ENCODE peak calls at places on chromosomes 3 and 15, in five cellular contexts. One of them, this sample, is unnamed.

GRCh38 chr3:170740726-170741591 is 129.0 kb downstream of the RPL22L1 start:
- DNase-seq in AG09309: peak
- DNase-seq in A673: peak
- DNase-seq in brain microvascular endothelial cell: peak
- DNase-seq in CD4-positive, alpha-beta memory T cell: no peak
- DNase-seq in this sample: no peak

GRCh38 chr15:77831989-77832388 is 199.3 kb upstream of the LINGO1 start:
- DNase-seq in A673: no peak
- DNase-seq in AG09309: no peak
- DNase-seq in CD4-positive, alpha-beta memory T cell: no peak
- DNase-seq in brain microvascular endothelial cell: no peak
- DNase-seq in this sample: no peak

GRCh38 chr3:192802957-192803899 is 75.9 kb upstream of the FGF12 start:
- DNase-seq in brain microvascular endothelial cell: peak
- DNase-seq in AG09309: peak
- DNase-seq in CD4-positive, alpha-beta memory T cell: no peak
- DNase-seq in A673: peak
- DNase-seq in this sample: peak

GRCh38 chr3:72745146-72745976 is 102.9 kb downstream of the SHQ1 start:
- DNase-seq in AG09309: no peak
- DNase-seq in CD4-positive, alpha-beta memory T cell: no peak
- DNase-seq in A673: no peak
- DNase-seq in brain microvascular endothelial cell: peak
- DNase-seq in this sample: no peak

GRCh38 chr3:132134611-132135010 is 99.8 kb upstream of the CPNE4 start:
- DNase-seq in AG09309: peak
- DNase-seq in CD4-positive, alpha-beta memory T cell: no peak
- DNase-seq in A673: no peak
- DNase-seq in brain microvascular endothelial cell: peak
- DNase-seq in this sample: peak

GRCh38 chr3:86695752-86696151 is 295.2 kb downstream of the VGLL3 start:
- DNase-seq in brain microvascular endothelial cell: no peak
- DNase-seq in A673: no peak
- DNase-seq in AG09309: no peak
- DNase-seq in CD4-positive, alpha-beta memory T cell: no peak
- DNase-seq in this sample: no peak

GRCh38 chr3:127747751-127748521 is 74.4 kb downstream of the MGLL start:
- DNase-seq in CD4-positive, alpha-beta memory T cell: no peak
- DNase-seq in AG09309: peak
- DNase-seq in A673: no peak
- DNase-seq in brain microvascular endothelial cell: peak
- DNase-seq in this sample: peak

GRCh38 chr3:49411550-49411967 is 217 bp downstream of the RHOA start:
- DNase-seq in CD4-positive, alpha-beta memory T cell: no peak
- DNase-seq in AG09309: no peak
- DNase-seq in A673: no peak
- DNase-seq in brain microvascular endothelial cell: no peak
- DNase-seq in this sample: no peak

GRCh38 chr3:41363830-41364523 is 164.7 kb downstream of the CTNNB1 start:
- DNase-seq in brain microvascular endothelial cell: no peak
- DNase-seq in CD4-positive, alpha-beta memory T cell: no peak
- DNase-seq in AG09309: no peak
- DNase-seq in A673: no peak
- DNase-seq in this sample: no peak

GRCh38 chr15:96362001-96362758 is 31.7 kb downstream of the NR2F2 start:
- DNase-seq in AG09309: no peak
- DNase-seq in CD4-positive, alpha-beta memory T cell: no peak
- DNase-seq in A673: no peak
- DNase-seq in brain microvascular endothelial cell: no peak
- DNase-seq in this sample: no peak

GRCh38 chr3:43753743-43754142 is 63.0 kb downstream of the ABHD5 start:
- DNase-seq in A673: peak
- DNase-seq in brain microvascular endothelial cell: peak
- DNase-seq in CD4-positive, alpha-beta memory T cell: no peak
- DNase-seq in AG09309: no peak
- DNase-seq in this sample: no peak

GRCh38 chr3:63905731-63906620 is 6.2 kb downstream of the SCAANT1 start:
- DNase-seq in CD4-positive, alpha-beta memory T cell: no peak
- DNase-seq in brain microvascular endothelial cell: no peak
- DNase-seq in AG09309: no peak
- DNase-seq in A673: no peak
- DNase-seq in this sample: no peak

GRCh38 chr3:9229325-9229724 is 20.1 kb downstream of the SRGAP3 start:
- DNase-seq in CD4-positive, alpha-beta memory T cell: no peak
- DNase-seq in brain microvascular endothelial cell: no peak
- DNase-seq in A673: no peak
- DNase-seq in AG09309: no peak
- DNase-seq in this sample: no peak

GRCh38 chr3:34881026-34881425 is 758.3 kb upstream of the ARPP21 start:
- DNase-seq in A673: no peak
- DNase-seq in AG09309: no peak
- DNase-seq in brain microvascular endothelial cell: no peak
- DNase-seq in CD4-positive, alpha-beta memory T cell: no peak
- DNase-seq in this sample: no peak

GRCh38 chr3:177013681-177014280 is 183.5 kb downstream of the TBL1XR1 start:
- DNase-seq in AG09309: no peak
- DNase-seq in A673: no peak
- DNase-seq in CD4-positive, alpha-beta memory T cell: no peak
- DNase-seq in brain microvascular endothelial cell: no peak
- DNase-seq in this sample: no peak

GRCh38 chr15:62068071-62068786 is 1.5 kb downstream of the C2CD4A start:
- DNase-seq in CD4-positive, alpha-beta memory T cell: no peak
- DNase-seq in A673: peak
- DNase-seq in brain microvascular endothelial cell: no peak
- DNase-seq in AG09309: no peak
- DNase-seq in this sample: no peak

GRCh38 chr3:64133991-64134390 is 91.3 kb downstream of the PRICKLE2 start:
- DNase-seq in CD4-positive, alpha-beta memory T cell: no peak
- DNase-seq in brain microvascular endothelial cell: no peak
- DNase-seq in AG09309: no peak
- DNase-seq in A673: no peak
- DNase-seq in this sample: no peak

GRCh38 chr3:71962561-71963240 is 177.8 kb upstream of the PROK2 start:
- DNase-seq in CD4-positive, alpha-beta memory T cell: no peak
- DNase-seq in brain microvascular endothelial cell: no peak
- DNase-seq in AG09309: no peak
- DNase-seq in A673: no peak
- DNase-seq in this sample: no peak

GRCh38 chr15:60804986-60805949 is 326.3 kb upstream of the ICE2 start:
- DNase-seq in AG09309: peak
- DNase-seq in CD4-positive, alpha-beta memory T cell: no peak
- DNase-seq in A673: peak
- DNase-seq in brain microvascular endothelial cell: peak
- DNase-seq in this sample: peak

GRCh38 chr3:172065534-172065933 is 26.2 kb downstream of the FNDC3B start:
- DNase-seq in A673: peak
- DNase-seq in brain microvascular endothelial cell: peak
- DNase-seq in CD4-positive, alpha-beta memory T cell: no peak
- DNase-seq in AG09309: no peak
- DNase-seq in this sample: no peak

GRCh38 chr3:55481918-55482495 is 5.1 kb downstream of the WNT5A start:
- DNase-seq in brain microvascular endothelial cell: peak
- DNase-seq in A673: no peak
- DNase-seq in CD4-positive, alpha-beta memory T cell: no peak
- DNase-seq in AG09309: no peak
- DNase-seq in this sample: no peak

GRCh38 chr15:83064859-83065258 is 2.2 kb downstream of the BTBD1 start:
- DNase-seq in A673: no peak
- DNase-seq in AG09309: no peak
- DNase-seq in brain microvascular endothelial cell: no peak
- DNase-seq in CD4-positive, alpha-beta memory T cell: no peak
- DNase-seq in this sample: no peak

GRCh38 chr3:111732248-111732879 is 126.7 kb upstream of the PHLDB2 start:
- DNase-seq in AG09309: no peak
- DNase-seq in A673: no peak
- DNase-seq in brain microvascular endothelial cell: no peak
- DNase-seq in CD4-positive, alpha-beta memory T cell: no peak
- DNase-seq in this sample: no peak

GRCh38 chr3:118810499-118811035 is 224.1 kb downstream of the IGSF11 start:
- DNase-seq in CD4-positive, alpha-beta memory T cell: peak
- DNase-seq in AG09309: no peak
- DNase-seq in A673: no peak
- DNase-seq in brain microvascular endothelial cell: no peak
- DNase-seq in this sample: no peak

GRCh38 chr3:27279153-27279552 is 90.0 kb downstream of the NEK10 start:
- DNase-seq in brain microvascular endothelial cell: peak
- DNase-seq in AG09309: no peak
- DNase-seq in A673: peak
- DNase-seq in CD4-positive, alpha-beta memory T cell: no peak
- DNase-seq in this sample: no peak

GRCh38 chr15:78358114-78358513 is 18.0 kb downstream of the CRABP1 start:
- DNase-seq in brain microvascular endothelial cell: peak
- DNase-seq in CD4-positive, alpha-beta memory T cell: no peak
- DNase-seq in AG09309: no peak
- DNase-seq in A673: no peak
- DNase-seq in this sample: no peak

GRCh38 chr3:180391001-180391400 is 211.0 kb upstream of the TTC14 start:
- DNase-seq in brain microvascular endothelial cell: no peak
- DNase-seq in CD4-positive, alpha-beta memory T cell: no peak
- DNase-seq in A673: no peak
- DNase-seq in AG09309: no peak
- DNase-seq in this sample: no peak

GRCh38 chr3:195893121-195893449 is 15.3 kb downstream of the TNK2 start:
- DNase-seq in CD4-positive, alpha-beta memory T cell: no peak
- DNase-seq in brain microvascular endothelial cell: no peak
- DNase-seq in A673: no peak
- DNase-seq in AG09309: no peak
- DNase-seq in this sample: no peak
- H3K4me3 ChIP-seq in CD4-positive, alpha-beta memory T cell: no peak
- H3K4me3 ChIP-seq in brain microvascular endothelial cell: no peak
- H3K4me3 ChIP-seq in A673: no peak
- H3K4me3 ChIP-seq in AG09309: no peak
- H3K4me3 ChIP-seq in this sample: peak

GRCh38 chr3:58164916-58165821 is 45.6 kb downstream of the DNASE1L3 start:
- DNase-seq in A673: no peak
- DNase-seq in CD4-positive, alpha-beta memory T cell: no peak
- DNase-seq in AG09309: no peak
- DNase-seq in brain microvascular endothelial cell: no peak
- DNase-seq in this sample: no peak

GRCh38 chr3:58170376-58170775 is 40.4 kb downstream of the DNASE1L3 start:
- DNase-seq in brain microvascular endothelial cell: no peak
- DNase-seq in AG09309: no peak
- DNase-seq in CD4-positive, alpha-beta memory T cell: no peak
- DNase-seq in A673: no peak
- DNase-seq in this sample: no peak

GRCh38 chr3:58169371-58169770 is 41.4 kb downstream of the DNASE1L3 start:
- DNase-seq in CD4-positive, alpha-beta memory T cell: no peak
- DNase-seq in AG09309: no peak
- DNase-seq in brain microvascular endothelial cell: no peak
- DNase-seq in A673: no peak
- DNase-seq in this sample: no peak

GRCh38 chr3:58168498-58168897 is 42.3 kb downstream of the DNASE1L3 start:
- DNase-seq in A673: no peak
- DNase-seq in CD4-positive, alpha-beta memory T cell: no peak
- DNase-seq in AG09309: no peak
- DNase-seq in brain microvascular endothelial cell: no peak
- DNase-seq in this sample: no peak

DNA sequence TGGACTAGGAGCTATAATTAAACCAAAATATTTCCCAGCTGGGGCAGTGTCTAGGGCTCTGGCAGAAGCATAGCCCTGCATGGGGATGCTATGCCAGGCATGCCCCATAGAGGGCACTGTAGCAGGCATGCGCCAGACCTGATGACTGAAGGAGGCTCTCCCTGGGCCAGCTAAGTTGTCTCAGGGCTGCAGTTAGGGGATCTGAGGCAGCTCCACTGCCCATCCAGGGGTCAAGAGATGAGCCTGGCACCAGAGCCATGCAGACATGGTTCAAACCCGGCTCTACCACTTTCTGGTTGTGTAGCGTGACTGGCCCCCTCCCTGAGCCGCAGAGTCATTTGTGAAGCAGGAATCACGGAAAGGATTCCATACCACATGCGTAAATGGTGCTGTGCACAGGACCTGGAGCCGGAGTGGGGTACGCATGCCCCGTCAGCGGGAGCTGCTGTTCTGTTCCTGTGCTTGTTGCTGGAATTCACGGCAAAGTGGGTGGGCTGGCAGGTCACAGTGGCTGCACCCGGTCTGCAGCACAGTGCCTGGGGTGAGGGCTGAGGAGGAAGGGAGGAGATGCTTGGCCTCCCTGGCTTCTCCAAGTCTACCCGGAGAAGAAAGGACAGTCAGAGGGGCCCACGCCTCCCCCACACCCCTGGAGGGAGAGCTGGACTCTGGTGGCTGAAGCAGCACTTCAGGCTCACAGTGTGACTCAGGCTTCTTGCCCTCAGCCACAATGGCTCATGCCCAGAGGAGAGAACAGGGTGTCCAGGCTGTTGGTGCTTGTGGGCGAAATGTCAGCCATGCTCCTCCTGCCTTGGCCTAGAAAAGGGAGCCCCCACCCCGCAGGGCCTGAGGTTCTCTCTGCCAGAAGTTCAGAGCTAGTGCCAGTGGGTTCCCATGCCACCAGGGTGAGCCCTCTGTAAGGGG is 43.1 kb downstream of the DNASE1L3 start:
- DNase-seq in CD4-positive, alpha-beta memory T cell: peak
- DNase-seq in brain microvascular endothelial cell: peak
- DNase-seq in A673: peak
- DNase-seq in AG09309: no peak
- DNase-seq in this sample: no peak
- H3K4me3 ChIP-seq in CD4-positive, alpha-beta memory T cell: no peak
- H3K4me3 ChIP-seq in brain microvascular endothelial cell: no peak
- H3K4me3 ChIP-seq in A673: no peak
- H3K4me3 ChIP-seq in AG09309: no peak
- H3K4me3 ChIP-seq in this sample: no peak

DNA sequence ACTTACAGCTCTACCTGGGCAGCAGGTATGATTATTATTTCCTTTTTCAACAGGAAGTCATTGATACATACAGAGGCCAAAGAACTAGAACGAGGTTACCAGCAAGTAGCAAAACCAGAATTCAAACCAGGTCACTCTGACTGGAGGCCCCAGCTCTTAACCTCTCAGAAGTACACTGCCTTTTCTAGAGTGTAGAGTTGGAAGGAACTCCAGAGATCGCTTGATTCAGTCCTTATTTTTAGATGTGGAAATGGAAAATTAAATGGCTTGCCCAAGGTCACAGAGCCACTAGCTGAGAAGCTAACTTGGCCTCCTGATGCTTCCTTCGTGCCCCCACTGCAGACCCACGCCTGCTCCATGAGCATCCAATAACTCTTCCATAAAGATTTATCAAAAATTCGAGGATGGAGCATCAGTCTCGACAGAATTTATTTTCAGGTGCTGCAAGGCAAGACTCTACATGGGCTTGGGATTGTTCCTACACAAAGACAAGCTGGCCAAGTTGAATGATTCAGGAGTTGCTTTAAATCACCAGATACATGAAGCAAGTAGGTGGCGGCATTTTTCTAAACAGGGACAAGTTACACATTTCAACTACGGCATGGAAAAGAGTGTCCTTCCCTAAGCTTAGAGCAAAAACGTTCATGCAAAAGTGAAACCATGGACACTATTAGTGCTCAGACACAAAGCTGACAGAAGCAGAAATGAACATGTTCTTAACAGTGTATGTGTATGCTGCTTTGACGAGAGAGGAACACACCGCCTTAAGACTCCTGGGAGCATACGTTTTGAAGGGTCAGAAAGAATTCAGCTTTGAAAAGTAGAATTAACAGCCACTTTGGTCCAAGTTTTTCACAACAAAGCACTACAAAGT is 235.7 kb downstream of the THRB start:
- DNase-seq in AG09309: no peak
- DNase-seq in brain microvascular endothelial cell: no peak
- DNase-seq in CD4-positive, alpha-beta memory T cell: no peak
- DNase-seq in A673: no peak
- DNase-seq in this sample: no peak
- H3K4me3 ChIP-seq in AG09309: no peak
- H3K4me3 ChIP-seq in brain microvascular endothelial cell: no peak
- H3K4me3 ChIP-seq in CD4-positive, alpha-beta memory T cell: no peak
- H3K4me3 ChIP-seq in A673: no peak
- H3K4me3 ChIP-seq in this sample: no peak

GRCh38 chr15:31467361-31467760 is 140.7 kb downstream of the KLF13 start:
- DNase-seq in brain microvascular endothelial cell: no peak
- DNase-seq in AG09309: no peak
- DNase-seq in A673: no peak
- DNase-seq in CD4-positive, alpha-beta memory T cell: no peak
- DNase-seq in this sample: no peak
- H3K4me3 ChIP-seq in brain microvascular endothelial cell: no peak
- H3K4me3 ChIP-seq in AG09309: no peak
- H3K4me3 ChIP-seq in A673: no peak
- H3K4me3 ChIP-seq in CD4-positive, alpha-beta memory T cell: no peak
- H3K4me3 ChIP-seq in this sample: no peak